ENCODE peak calls at places on chromosomes 1 and 21, in six cellular contexts. L is esophagus squamous epithelium, Q is GM23248, U is BE2C, A is Peyer's patch, Z is IMR-90. B is an unnamed sample. For H3K4me1, the result is how much of the 10 kb centered on the place peaks cover.

GRCh38 chr1:119773711-119774241 is 5.1 kb upstream of the HMGCS2 start:
- DNase-seq in U (no peak), L (no peak), Z (peak), A (no peak), Q (peak), B (no peak)

GRCh38 chr21:14453964-14454641 is 71.2 kb upstream of the HSPA13 start:
- DNase-seq in Q (no peak), Z (no peak), U (no peak), L (no peak), A (no peak), B (no peak)

GRCh38 chr1:107277022-107277421 is 136.2 kb downstream of the NTNG1 start:
- DNase-seq in U (peak), A (peak), Q (peak), L (no peak), Z (peak), B (no peak)

GRCh38 chr1:41952208-41952607 is 33.5 kb upstream of the HIVEP3 start:
- DNase-seq in A (no peak), L (no peak), Q (no peak), U (no peak), Z (no peak), B (no peak)

GRCh38 chr1:248622491-248623106 is 12.3 kb downstream of the OR2T11 start:
- DNase-seq in A (no peak), U (no peak), Q (peak), Z (peak), L (no peak), B (no peak)

GRCh38 chr1:34296059-34296458 is 119.4 kb downstream of the C1orf94 start:
- DNase-seq in Z (no peak), Q (no peak), L (no peak), A (no peak), U (no peak), B (no peak)

GRCh38 chr21:26506951-26507350 is 66.1 kb downstream of the CYYR1 start:
- DNase-seq in U (no peak), Q (peak), L (no peak), A (no peak), Z (peak), B (no peak)

GRCh38 chr1:38209986-38210385 is 163.4 kb upstream of the POU3F1 start:
- DNase-seq in Z (no peak), U (peak), A (no peak), L (no peak), Q (no peak), B (no peak)

GRCh38 chr1:38261574-38261973 is 215.0 kb upstream of the POU3F1 start:
- DNase-seq in Z (no peak), A (no peak), L (no peak), U (no peak), Q (no peak), B (no peak)

GRCh38 chr1:107976431-107977215 is 11.6 kb upstream of the VAV3 start:
- DNase-seq in Z (no peak), A (no peak), L (no peak), U (no peak), Q (no peak), B (no peak)

GRCh38 chr1:7704214-7705047 is 66.7 kb upstream of the VAMP3 start:
- DNase-seq in Z (peak), A (peak), L (peak), Q (peak), U (peak), B (peak)

GRCh38 chr1:90708236-90708786 is 8.8 kb downstream of the BARHL2 start:
- DNase-seq in L (no peak), A (no peak), Q (no peak), Z (no peak), U (no peak), B (no peak)

GRCh38 chr1:232462200-232462599 is 167.7 kb downstream of the SIPA1L2 start:
- DNase-seq in Q (peak), U (peak), A (no peak), Z (peak), L (no peak), B (no peak)

GRCh38 chr1:89882348-89883029 is 61.7 kb downstream of the LRRC8D start:
- DNase-seq in Z (no peak), U (no peak), Q (no peak), A (no peak), L (no peak), B (no peak)

GRCh38 chr1:154342836-154343472 is 17.6 kb downstream of the ATP8B2 start:
- DNase-seq in Q (no peak), L (no peak), A (peak), Z (no peak), U (no peak), B (peak)

GRCh38 chr1:155864393-155864792 is 5.0 kb downstream of the SYT11 start:
- DNase-seq in Q (peak), Z (peak), L (no peak), A (no peak), U (no peak), B (no peak)

GRCh38 chr1:168687796-168688195 is 41.2 kb downstream of the DPT start:
- DNase-seq in Q (no peak), U (peak), L (no peak), A (no peak), Z (no peak), B (no peak)

GRCh38 chr1:218600968-218601367 is 255.8 kb downstream of the TGFB2 start:
- DNase-seq in L (no peak), Z (no peak), A (no peak), Q (no peak), U (no peak), B (no peak)

GRCh38 chr1:185533596-185533995 is 200.6 kb upstream of the HMCN1 start:
- DNase-seq in Z (peak), U (no peak), L (no peak), Q (no peak), A (no peak), B (no peak)

GRCh38 chr21:37421306-37421705 is 54.7 kb downstream of the DYRK1A start:
- DNase-seq in Q (no peak), Z (no peak), A (no peak), L (no peak), U (no peak), B (no peak)

GRCh38 chr1:111190931-111191451 is 9.5 kb downstream of the DENND2D start:
- DNase-seq in A (no peak), U (no peak), Z (peak), L (no peak), Q (peak), B (no peak)

GRCh38 chr1:164731161-164731747 is 172.3 kb downstream of the PBX1 start:
- DNase-seq in A (no peak), L (no peak), U (no peak), Z (no peak), Q (no peak), B (no peak)

GRCh38 chr1:26469558-26469957 is 2.7 kb upstream of the HMGN2 start:
- DNase-seq in Z (no peak), U (no peak), L (no peak), A (no peak), Q (no peak), B (no peak)

GRCh38 chr1:185477638-185478216 is 160.7 kb upstream of the IVNS1ABP start:
- DNase-seq in A (no peak), L (no peak), Z (no peak), U (no peak), Q (no peak), B (no peak)

GRCh38 chr1:55592122-55592521 is 377.0 kb upstream of the USP24 start:
- DNase-seq in Q (no peak), U (no peak), A (no peak), Z (no peak), L (no peak), B (no peak)

GRCh38 chr1:219304227-219305226 is 130.8 kb downstream of the LYPLAL1 start:
- DNase-seq in U (no peak), A (no peak), Z (peak), L (no peak), Q (peak), B (no peak)

GRCh38 chr1:37475380-37476086 is 1.2 kb downstream of the ZC3H12A start:
- DNase-seq in A (no peak), L (no peak), U (no peak), Z (no peak), Q (peak), B (no peak)

GRCh38 chr1:114023377-114023776 is 44.1 kb downstream of the OLFML3 start:
- DNase-seq in Q (no peak), A (no peak), U (peak), L (no peak), Z (no peak), B (no peak)
- H3K4me1 ChIP-seq in Q (under half), A (under half), U (under half), L (under half), Z (under half), B (under half)

GRCh38 chr1:9302745-9303524 is 10.2 kb downstream of the SPSB1 start:
- DNase-seq in A (no peak), Q (peak), Z (peak), L (no peak), U (peak), B (no peak)
- H3K4me1 ChIP-seq in A (under half), Q (under half), Z (under half), L (half or more), U (under half), B (under half)

GRCh38 chr21:45103966-45104520 is 29.7 kb downstream of the ADARB1 start:
- DNase-seq in Z (no peak), A (no peak), U (no peak), L (no peak), Q (no peak), B (no peak)
- H3K4me1 ChIP-seq in Z (under half), A (under half), U (under half), L (half or more), Q (under half), B (under half)

GRCh38 chr1:182841368-182841988 is 2.3 kb downstream of the DHX9 start:
- DNase-seq in L (no peak), Q (peak), A (no peak), Z (peak), U (no peak), B (no peak)
- H3K4me1 ChIP-seq in L (half or more), Q (under half), A (under half), Z (under half), U (under half), B (half or more)

GRCh38 chr21:33301632-33302002 is 23.2 kb upstream of the IFNAR1 start:
- DNase-seq in L (no peak), Z (no peak), A (no peak), U (no peak), Q (no peak), B (no peak)
- H3K4me1 ChIP-seq in L (under half), Z (under half), A (under half), U (under half), Q (under half), B (under half)

GRCh38 chr1:2208309-2209239 is 14.0 kb upstream of the FAAP20 start:
- DNase-seq in A (no peak), Z (peak), Q (peak), U (no peak), L (no peak), B (no peak)

GRCh38 chr1:2206813-2207488 is 12.4 kb upstream of the FAAP20 start:
- DNase-seq in Z (no peak), A (no peak), Q (no peak), L (no peak), U (no peak), B (no peak)

GRCh38 chr1:2210786-2211185 is 16.2 kb upstream of the FAAP20 start:
- DNase-seq in U (no peak), L (no peak), A (no peak), Q (no peak), Z (no peak), B (no peak)

GRCh38 chr1:2210084-2210653 is 15.6 kb upstream of the FAAP20 start:
- DNase-seq in Q (no peak), L (no peak), Z (no peak), A (no peak), U (no peak), B (no peak)

DNA sequence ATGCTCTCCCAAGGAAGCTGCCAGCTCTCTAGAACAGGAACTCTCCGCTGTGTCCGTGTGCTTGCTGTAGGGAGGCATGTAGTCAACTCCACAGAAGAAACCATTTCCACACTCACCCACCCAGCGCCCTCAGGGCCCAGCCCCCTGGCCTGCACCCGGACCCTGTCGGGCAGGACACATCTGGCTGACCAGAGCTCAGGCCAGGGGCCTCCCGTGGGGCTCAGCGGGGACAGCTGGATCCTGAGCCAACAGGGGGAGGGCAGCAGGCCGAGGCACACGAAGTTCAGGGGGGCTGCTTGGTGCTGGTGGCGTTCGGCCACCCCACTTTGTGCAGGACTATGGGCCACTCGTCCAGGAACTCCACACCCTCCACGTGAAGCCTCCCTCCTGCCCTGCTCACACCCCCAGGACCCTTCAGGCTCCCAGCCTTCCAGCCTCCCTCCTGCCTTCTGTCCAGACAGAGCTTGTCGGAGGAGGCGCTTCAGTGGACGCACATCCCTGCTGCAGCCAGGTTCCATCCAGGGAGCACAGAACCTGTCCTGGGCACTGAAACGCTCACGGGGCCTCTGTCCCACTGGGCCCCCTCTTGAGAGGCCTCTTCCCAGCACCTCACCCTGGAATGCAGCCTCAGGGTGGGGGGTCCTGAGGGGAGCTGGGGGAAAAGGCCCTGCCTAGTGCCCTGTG is 15.0 kb upstream of the FAAP20 start:
- DNase-seq in A (no peak), Z (no peak), U (no peak), L (no peak), Q (no peak), B (no peak)
- H3K4me1 ChIP-seq in A (under half), Z (half or more), U (under half), L (half or more), Q (under half), B (under half)

GRCh38 chr1:76354236-76354635 is 279.7 kb downstream of the ST6GALNAC3 start:
- DNase-seq in Q (no peak), A (no peak), L (no peak), U (no peak), Z (no peak), B (no peak)

GRCh38 chr1:76351655-76352054 is 277.1 kb downstream of the ST6GALNAC3 start:
- DNase-seq in U (no peak), A (no peak), Z (no peak), L (no peak), Q (no peak), B (no peak)

DNA sequence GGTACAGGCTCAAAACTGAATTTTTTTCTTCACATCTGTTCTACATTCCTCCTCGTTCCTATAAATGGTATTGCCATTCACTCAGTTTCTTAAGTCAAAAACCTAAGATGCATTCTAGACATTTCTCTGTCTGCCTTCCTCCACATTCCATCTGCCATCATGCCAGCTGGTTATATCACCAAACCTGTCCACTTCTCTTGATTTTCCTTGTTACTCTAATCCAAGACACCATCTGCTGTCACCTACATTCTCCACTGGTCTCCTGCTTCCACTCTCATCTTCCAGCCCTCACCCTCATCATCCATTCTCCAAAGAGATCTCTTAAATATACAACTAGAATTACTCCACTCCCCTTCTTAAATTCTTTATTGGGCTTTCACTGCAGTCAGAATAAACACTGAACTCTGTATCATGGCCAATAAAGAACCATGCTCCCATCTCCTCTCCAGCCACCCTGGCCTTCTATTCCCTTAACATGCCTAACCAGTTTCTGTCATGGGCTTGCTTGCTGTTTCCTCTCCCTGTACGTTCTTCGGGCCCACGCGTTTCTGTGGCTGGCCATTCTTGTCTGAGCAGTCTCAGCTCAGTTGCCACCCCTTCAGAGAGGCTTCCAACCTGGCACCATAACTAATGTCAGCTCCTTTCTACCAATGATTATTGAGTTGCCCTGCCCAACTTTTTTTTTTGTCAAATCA is 278.3 kb downstream of the ST6GALNAC3 start:
- DNase-seq in Q (no peak), L (no peak), Z (no peak), A (no peak), U (no peak), B (no peak)
- H3K4me1 ChIP-seq in Q (under half), L (under half), Z (under half), A (under half), U (under half), B (under half)

GRCh38 chr21:34810786-34811185 is 142.0 kb downstream of the CLIC6 start:
- DNase-seq in L (no peak), U (no peak), Z (no peak), Q (no peak), A (no peak), B (no peak)
- H3K4me1 ChIP-seq in L (half or more), U (under half), Z (half or more), Q (half or more), A (under half), B (half or more)

DNA sequence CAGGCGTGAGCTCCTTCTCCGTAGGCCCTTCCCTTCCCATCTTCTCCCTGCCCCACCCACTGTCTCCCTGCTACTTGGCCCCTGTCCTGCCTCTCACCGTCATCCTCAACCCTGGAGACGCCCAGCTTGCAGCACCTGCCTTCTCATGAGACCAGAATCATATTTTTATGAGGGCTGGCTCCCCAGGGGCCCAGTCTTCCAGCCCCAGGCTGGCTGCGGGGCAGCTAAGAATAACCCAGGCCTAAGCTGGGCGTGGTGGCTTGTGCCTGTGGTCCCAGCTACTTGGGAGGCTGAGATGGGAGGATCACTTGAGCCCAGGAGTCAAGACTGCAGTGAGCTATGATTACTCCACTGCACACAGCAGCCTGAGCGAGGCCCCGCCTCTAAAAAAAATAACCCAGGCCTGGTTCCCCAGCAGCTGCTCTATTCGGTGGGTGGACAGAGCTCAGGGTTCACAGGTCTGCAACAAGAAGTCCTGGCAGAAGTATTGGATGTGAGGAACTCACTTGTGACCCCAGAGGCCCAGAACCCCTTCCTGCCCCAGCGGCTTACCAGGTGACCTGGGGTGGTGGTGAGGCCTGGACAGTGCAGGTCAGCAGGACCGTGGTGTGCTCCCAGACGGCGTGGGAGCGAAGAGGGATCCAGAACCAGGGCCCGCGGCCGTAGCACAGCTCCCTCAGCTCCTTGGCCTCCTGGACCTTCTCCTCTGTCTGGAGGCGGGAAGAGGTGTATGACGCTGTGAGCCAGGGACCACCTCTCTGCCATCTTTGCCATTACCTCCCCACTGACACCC is 6.4 kb downstream of the MYOM3 start:
- DNase-seq in U (no peak), L (no peak), Q (no peak), A (no peak), Z (no peak), B (no peak)
- H3K4me1 ChIP-seq in U (under half), L (under half), Q (under half), A (under half), Z (under half), B (under half)

GRCh38 chr21:45078877-45079281 is 4.5 kb downstream of the ADARB1 start:
- DNase-seq in L (no peak), Q (peak), Z (peak), A (peak), U (no peak), B (peak)

GRCh38 chr21:45081636-45082035 is 7.3 kb downstream of the ADARB1 start:
- DNase-seq in U (no peak), Q (no peak), Z (no peak), A (no peak), L (no peak), B (no peak)

GRCh38 chr21:45080639-45081414 is 6.4 kb downstream of the ADARB1 start:
- DNase-seq in U (peak), A (no peak), Z (peak), Q (peak), L (no peak), B (no peak)

GRCh38 chr21:45079351-45079750 is 5.0 kb downstream of the ADARB1 start:
- DNase-seq in Z (no peak), Q (peak), L (no peak), A (no peak), U (no peak), B (no peak)

DNA sequence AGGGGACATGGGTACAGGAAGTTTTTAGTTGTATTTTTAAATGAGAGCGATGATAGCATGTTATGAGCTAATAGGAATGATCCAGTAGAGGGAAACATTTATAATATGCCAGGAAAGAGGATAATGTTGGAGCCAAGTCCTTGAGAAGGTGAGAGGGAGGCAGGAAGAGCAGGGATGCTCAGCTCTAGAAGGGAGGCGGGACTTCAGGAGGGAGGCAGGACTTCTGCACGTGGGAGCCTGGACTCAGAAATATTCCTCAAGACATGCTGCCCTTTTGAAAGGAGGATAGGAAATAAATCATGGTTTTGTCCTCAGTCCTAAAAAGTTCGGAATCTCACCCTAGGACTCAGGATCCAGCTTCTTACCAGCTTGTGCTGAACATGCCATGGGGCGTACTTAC is 5.9 kb downstream of the ADARB1 start:
- DNase-seq in U (no peak), Z (no peak), L (no peak), A (no peak), Q (peak), B (no peak)
- H3K4me1 ChIP-seq in U (under half), Z (under half), L (half or more), A (under half), Q (under half), B (half or more)